ENCODE peak calls at places on chromosomes 1 and 21, in seven cellular contexts. J, O, Z, B, D, I and V are unnamed samples.
A peak's percentile ranks its signal among the peaks of the same experiment; 100 is the strongest.

GRCh38 chr1:206816390-206817287 is 44.3 kb upstream of the IL10 start:
- DNase-seq in D (no peak), Z (no peak), O (no peak), B (no peak), J (no peak), I (peak; percentile 44), V (no peak)

GRCh38 chr21:40853956-40854688 is 7.2 kb upstream of the DSCAM start:
- DNase-seq in B (no peak), Z (no peak), D (no peak), J (no peak), O (no peak), I (no peak), V (no peak)

GRCh38 chr1:15014521-15014920 is 139.0 kb upstream of the TMEM51 start:
- DNase-seq in Z (no peak), B (peak; percentile 35), I (no peak), D (no peak), O (no peak), J (no peak), V (no peak)

GRCh38 chr1:212712451-212713303 is 13.0 kb upstream of the BATF3 start:
- DNase-seq in Z (no peak), B (peak; percentile 93), O (peak; percentile 26), D (peak; percentile 51), J (no peak), I (no peak), V (peak; percentile 82)

GRCh38 chr1:248857201-248857600 is 1.7 kb downstream of the ZNF692 start:
- DNase-seq in B (no peak), O (no peak), I (no peak), Z (no peak), D (no peak), J (no peak), V (peak; percentile 68)

GRCh38 chr1:2493691-2494322 is 17.7 kb downstream of the PLCH2 start:
- DNase-seq in D (no peak), Z (no peak), I (no peak), B (peak; percentile 30), J (no peak), O (peak; percentile 33), V (no peak)

GRCh38 chr21:39750670-39751069 is 5.7 kb downstream of the IGSF5 start:
- DNase-seq in Z (no peak), B (no peak), I (no peak), D (no peak), O (no peak), J (no peak), V (no peak)

GRCh38 chr21:33964706-33965325 is 49.2 kb upstream of the ATP5PO start:
- DNase-seq in B (peak; percentile 65), Z (no peak), D (no peak), I (no peak), J (no peak), O (no peak), V (no peak)

GRCh38 chr1:117147856-117148588 is 26.5 kb upstream of the TRIM45 start:
- DNase-seq in I (no peak), O (peak; percentile 95), J (no peak), D (no peak), B (peak; percentile 57), Z (no peak), V (no peak)

GRCh38 chr1:29651684-29652665 is 415.7 kb downstream of the PTPRU start:
- DNase-seq in I (no peak), J (no peak), D (no peak), B (no peak), O (no peak), Z (peak; percentile 50), V (no peak)

GRCh38 chr1:117210831-117211261 is at the start of gene VTCN1:
- DNase-seq in O (peak; percentile 87), J (peak; percentile 43), B (no peak), Z (no peak), D (no peak), I (no peak), V (no peak)

GRCh38 chr1:1157426-1157913 is 16.2 kb upstream of the TTLL10 start:
- DNase-seq in Z (peak; percentile 97), D (peak; percentile 70), B (peak; percentile 85), O (peak; percentile 92), I (peak; percentile 97), J (peak; percentile 71), V (peak; percentile 100)

GRCh38 chr1:182242641-182243040 is 148.9 kb downstream of the GLUL start:
- DNase-seq in D (no peak), I (no peak), O (no peak), J (no peak), B (no peak), Z (no peak), V (no peak)

GRCh38 chr1:94701796-94702439 is 118.2 kb upstream of the SLC44A3 start:
- DNase-seq in J (no peak), Z (no peak), B (no peak), O (no peak), D (no peak), I (no peak), V (no peak)

GRCh38 chr1:89589515-89589914 is 43.4 kb upstream of the LRRC8C start:
- DNase-seq in O (no peak), Z (no peak), J (no peak), I (no peak), D (peak; percentile 48), B (peak; percentile 75), V (no peak)

GRCh38 chr1:201190005-201190404 is 619 bp upstream of the IGFN1 start:
- DNase-seq in J (no peak), Z (no peak), O (no peak), D (no peak), I (no peak), B (no peak), V (no peak)

GRCh38 chr1:61709908-61710289 is 15.0 kb downstream of the TM2D1 start:
- DNase-seq in I (no peak), J (no peak), Z (no peak), B (no peak), D (no peak), O (no peak), V (no peak)

GRCh38 chr1:61711969-61712368 is 13.0 kb downstream of the TM2D1 start:
- DNase-seq in J (no peak), D (no peak), O (peak; percentile 18), Z (no peak), I (no peak), B (no peak), V (no peak)

DNA sequence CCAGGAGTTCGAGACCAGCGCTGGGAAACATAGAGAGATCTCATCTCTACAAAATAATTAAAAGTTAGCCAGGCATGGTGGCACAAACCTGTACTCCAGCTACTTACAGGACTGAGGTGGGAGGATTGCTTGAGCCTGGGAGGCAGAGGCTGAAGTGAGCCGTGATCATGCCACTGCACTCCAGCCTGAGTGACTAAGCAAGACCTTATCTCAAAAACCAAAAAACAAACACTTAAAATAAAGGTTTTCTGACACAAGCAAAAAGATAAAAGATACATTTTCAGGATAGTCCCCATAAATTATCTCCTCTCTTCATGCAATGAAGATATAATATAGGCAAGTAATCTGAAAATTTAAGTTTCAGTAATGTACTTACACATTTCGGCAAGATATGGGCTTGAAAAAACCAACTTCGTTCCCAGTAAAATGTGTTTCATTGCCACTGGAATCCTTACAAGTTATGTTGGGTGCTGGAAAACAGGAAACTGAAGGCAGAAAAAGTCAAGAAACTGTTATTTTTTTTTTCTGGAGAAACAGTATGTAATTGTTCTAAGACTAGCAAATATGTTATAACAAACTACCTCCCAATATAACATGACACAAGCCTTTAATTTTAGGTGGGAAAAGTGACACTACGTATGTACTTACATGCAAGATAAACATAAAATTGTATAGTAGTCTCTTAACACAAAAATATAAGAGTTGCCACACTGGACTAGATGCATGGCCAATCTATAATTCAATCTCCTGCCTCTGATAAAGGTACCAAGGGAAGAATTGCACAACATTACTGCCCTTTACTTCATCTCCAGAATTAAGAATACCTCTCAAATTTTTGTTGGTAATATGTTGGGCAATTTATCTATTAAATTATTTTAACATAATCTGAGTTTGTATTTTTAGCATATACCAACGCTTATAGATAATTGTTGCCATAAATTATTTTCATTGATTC is 15.7 kb downstream of the TM2D1 start:
- DNase-seq in D (peak; percentile 10), J (no peak), B (peak; percentile 63), Z (no peak), O (no peak), I (peak; percentile 10), V (no peak)
- H3K27me3 ChIP-seq in D (no peaks in the 10 kb centered on the region), J (no peaks in the 10 kb centered on the region), B (no peaks in the 10 kb centered on the region), Z (no peaks in the 10 kb centered on the region), O (no peaks in the 10 kb centered on the region), I (no peaks in the 10 kb centered on the region), V (no peaks in the 10 kb centered on the region)

DNA sequence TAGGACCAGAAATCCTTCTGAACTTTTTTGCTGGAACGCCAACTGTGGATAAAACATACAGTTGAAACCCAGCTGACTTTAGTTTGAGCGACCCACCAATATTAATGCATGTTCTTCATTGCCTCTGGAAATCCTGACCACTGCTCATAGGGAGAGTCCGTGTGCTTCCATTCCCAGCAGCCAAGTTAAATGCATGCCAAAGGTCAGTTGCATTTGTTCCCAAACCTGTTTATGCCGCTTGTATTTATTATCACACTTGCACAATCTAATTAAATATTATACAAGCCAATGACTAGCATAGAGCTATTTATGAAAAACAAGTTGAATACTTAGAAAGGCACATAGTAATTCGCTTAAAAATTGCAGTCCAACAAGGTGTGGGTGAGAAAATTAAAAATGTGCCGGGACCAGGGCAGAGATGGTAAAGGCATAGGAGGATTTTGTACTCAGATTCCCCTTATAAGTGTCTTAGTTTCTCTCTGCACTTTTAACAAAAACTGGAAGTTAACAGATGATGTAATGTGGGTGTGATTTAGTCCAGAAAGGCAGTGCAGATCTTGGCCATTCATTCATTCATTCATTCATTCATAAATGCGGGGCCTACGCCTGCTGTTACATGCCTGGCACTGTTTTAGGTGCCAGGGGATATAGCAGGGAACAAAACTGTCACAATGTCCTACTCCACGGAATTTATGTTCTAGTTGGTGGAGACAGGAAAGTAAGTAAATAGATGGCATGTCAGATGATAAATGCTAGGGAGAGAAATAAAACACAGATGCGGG is 99.7 kb downstream of the PRDM2 start:
- DNase-seq in B (no peak), O (peak; percentile 14), I (no peak), D (no peak), Z (no peak), J (no peak), V (no peak)
- H4K20me1 ChIP-seq in B (no peaks in the 10 kb centered on the region), O (no peaks in the 10 kb centered on the region), I (peaks cover 30% of the 10 kb centered on the region), D (no peaks in the 10 kb centered on the region), Z (no peaks in the 10 kb centered on the region), J (no peaks in the 10 kb centered on the region), V (peaks cover 12% of the 10 kb centered on the region)

GRCh38 chr21:42060166-42060565 is 11.0 kb upstream of the UMODL1 start:
- DNase-seq in D (no peak), I (no peak), Z (no peak), O (no peak), B (no peak), J (no peak), V (peak; percentile 47)

GRCh38 chr21:42059721-42060120 is 11.4 kb upstream of the UMODL1 start:
- DNase-seq in O (no peak), I (no peak), Z (no peak), J (no peak), D (no peak), B (no peak), V (peak; percentile 68)

GRCh38 chr21:42061866-42062542 is 9.1 kb upstream of the UMODL1 start:
- DNase-seq in D (no peak), B (no peak), Z (no peak), I (no peak), O (no peak), J (no peak), V (peak; percentile 55)

GRCh38 chr21:42062543-42063022 is 8.5 kb upstream of the UMODL1 start:
- DNase-seq in I (no peak), D (no peak), Z (no peak), J (no peak), B (no peak), O (no peak), V (peak; percentile 68)

GRCh38 chr21:42061195-42061865 is 9.8 kb upstream of the UMODL1 start:
- DNase-seq in J (no peak), B (no peak), D (no peak), I (no peak), Z (no peak), O (no peak), V (peak; percentile 56)
- H3K4me3 ChIP-seq in J (no peak overlapping the region), B (no peak overlapping the region), D (no peak overlapping the region), I (no peak overlapping the region), Z (no peak overlapping the region), O (no peak overlapping the region), V (no peak overlapping the region)

GRCh38 chr1:22653741-22654140 is 705 bp downstream of the C1QB start:
- DNase-seq in Z (no peak), D (no peak), O (no peak), I (no peak), J (no peak), B (no peak), V (peak; percentile 56)
- H3K27me3 ChIP-seq in Z (peaks cover 21% of the 10 kb centered on the region), D (peaks cover 9% of the 10 kb centered on the region), O (peaks cover 14% of the 10 kb centered on the region), I (peaks cover 60% of the 10 kb centered on the region), J (peaks cover 19% of the 10 kb centered on the region), B (peaks cover 15% of the 10 kb centered on the region), V (peaks cover 53% of the 10 kb centered on the region)